ENCODE peak calls at places on chromosomes 11 and 22, in seven cellular contexts. One of them, this sample, is unnamed.

GRCh38 chr22:41523464-41524221 is 20.6 kb downstream of the POLR3H start:
- DNase-seq in upper lobe of right lung: no peak
- DNase-seq in body of pancreas: peak; percentile 52
- DNase-seq in sigmoid colon: no peak
- DNase-seq in heart left ventricle: no peak
- DNase-seq in CD8-positive, alpha-beta T cell: no peak
- DNase-seq in K562: peak; percentile 90
- DNase-seq in this sample: no peak

GRCh38 chr11:83671295-83671694 is 385.1 kb upstream of the CCDC90B start:
- DNase-seq in upper lobe of right lung: no peak
- DNase-seq in heart left ventricle: no peak
- DNase-seq in CD8-positive, alpha-beta T cell: no peak
- DNase-seq in body of pancreas: no peak
- DNase-seq in sigmoid colon: no peak
- DNase-seq in K562: no peak
- DNase-seq in this sample: no peak

GRCh38 chr22:25673721-25674120 is 68.3 kb upstream of the MYO18B start:
- DNase-seq in CD8-positive, alpha-beta T cell: no peak
- DNase-seq in heart left ventricle: no peak
- DNase-seq in sigmoid colon: no peak
- DNase-seq in body of pancreas: no peak
- DNase-seq in K562: no peak
- DNase-seq in upper lobe of right lung: no peak
- DNase-seq in this sample: no peak

GRCh38 chr22:17576475-17576874 is 13.2 kb downstream of the SLC25A18 start:
- DNase-seq in body of pancreas: no peak
- DNase-seq in K562: peak; percentile 32
- DNase-seq in sigmoid colon: no peak
- DNase-seq in CD8-positive, alpha-beta T cell: no peak
- DNase-seq in upper lobe of right lung: no peak
- DNase-seq in heart left ventricle: no peak
- DNase-seq in this sample: no peak

GRCh38 chr22:46891382-46891951 is 129.0 kb downstream of the TBC1D22A start:
- DNase-seq in sigmoid colon: no peak
- DNase-seq in CD8-positive, alpha-beta T cell: no peak
- DNase-seq in heart left ventricle: no peak
- DNase-seq in K562: no peak
- DNase-seq in upper lobe of right lung: no peak
- DNase-seq in body of pancreas: no peak
- DNase-seq in this sample: no peak

GRCh38 chr22:43812890-43813289 is 785 bp upstream of the EFCAB6 start:
- DNase-seq in sigmoid colon: no peak
- DNase-seq in CD8-positive, alpha-beta T cell: no peak
- DNase-seq in body of pancreas: no peak
- DNase-seq in heart left ventricle: no peak
- DNase-seq in upper lobe of right lung: no peak
- DNase-seq in K562: no peak
- DNase-seq in this sample: no peak

GRCh38 chr22:49633010-49633324 is 194.7 kb downstream of the BRD1 start:
- DNase-seq in upper lobe of right lung: no peak
- DNase-seq in sigmoid colon: no peak
- DNase-seq in heart left ventricle: peak; percentile 57
- DNase-seq in K562: no peak
- DNase-seq in body of pancreas: no peak
- DNase-seq in CD8-positive, alpha-beta T cell: no peak
- DNase-seq in this sample: no peak

GRCh38 chr22:28243539-28243938 is 324.5 kb upstream of the PITPNB start:
- DNase-seq in upper lobe of right lung: no peak
- DNase-seq in body of pancreas: no peak
- DNase-seq in CD8-positive, alpha-beta T cell: no peak
- DNase-seq in heart left ventricle: no peak
- DNase-seq in K562: peak; percentile 16
- DNase-seq in sigmoid colon: no peak
- DNase-seq in this sample: no peak

GRCh38 chr11:20155683-20156279 is 4.5 kb downstream of the DBX1 start:
- DNase-seq in heart left ventricle: no peak
- DNase-seq in K562: no peak
- DNase-seq in upper lobe of right lung: no peak
- DNase-seq in CD8-positive, alpha-beta T cell: no peak
- DNase-seq in body of pancreas: no peak
- DNase-seq in sigmoid colon: no peak
- DNase-seq in this sample: no peak

GRCh38 chr11:4072668-4073285 is 21.8 kb upstream of the RRM1 start:
- DNase-seq in sigmoid colon: peak; percentile 83
- DNase-seq in K562: peak; percentile 82
- DNase-seq in body of pancreas: peak; percentile 74
- DNase-seq in upper lobe of right lung: no peak
- DNase-seq in heart left ventricle: no peak
- DNase-seq in CD8-positive, alpha-beta T cell: no peak
- DNase-seq in this sample: peak; percentile 87

GRCh38 chr22:46070215-46070721 is 80.1 kb upstream of the PPARA start:
- DNase-seq in heart left ventricle: peak; percentile 90
- DNase-seq in body of pancreas: peak; percentile 87
- DNase-seq in CD8-positive, alpha-beta T cell: no peak
- DNase-seq in sigmoid colon: peak; percentile 91
- DNase-seq in upper lobe of right lung: peak; percentile 89
- DNase-seq in K562: no peak
- DNase-seq in this sample: peak; percentile 73

GRCh38 chr22:23126165-23127054 is 15.4 kb downstream of the RSPH14 start:
- DNase-seq in CD8-positive, alpha-beta T cell: no peak
- DNase-seq in upper lobe of right lung: no peak
- DNase-seq in body of pancreas: no peak
- DNase-seq in K562: no peak
- DNase-seq in heart left ventricle: no peak
- DNase-seq in sigmoid colon: no peak
- DNase-seq in this sample: no peak

GRCh38 chr11:111729441-111729840 is 36.7 kb downstream of the PPP2R1B start:
- DNase-seq in K562: no peak
- DNase-seq in CD8-positive, alpha-beta T cell: no peak
- DNase-seq in heart left ventricle: no peak
- DNase-seq in sigmoid colon: no peak
- DNase-seq in upper lobe of right lung: no peak
- DNase-seq in body of pancreas: no peak
- DNase-seq in this sample: no peak

GRCh38 chr11:113602483-113602882 is 103.6 kb downstream of the TMPRSS5 start:
- DNase-seq in body of pancreas: no peak
- DNase-seq in heart left ventricle: no peak
- DNase-seq in CD8-positive, alpha-beta T cell: no peak
- DNase-seq in upper lobe of right lung: no peak
- DNase-seq in K562: no peak
- DNase-seq in sigmoid colon: no peak
- DNase-seq in this sample: no peak

DNA sequence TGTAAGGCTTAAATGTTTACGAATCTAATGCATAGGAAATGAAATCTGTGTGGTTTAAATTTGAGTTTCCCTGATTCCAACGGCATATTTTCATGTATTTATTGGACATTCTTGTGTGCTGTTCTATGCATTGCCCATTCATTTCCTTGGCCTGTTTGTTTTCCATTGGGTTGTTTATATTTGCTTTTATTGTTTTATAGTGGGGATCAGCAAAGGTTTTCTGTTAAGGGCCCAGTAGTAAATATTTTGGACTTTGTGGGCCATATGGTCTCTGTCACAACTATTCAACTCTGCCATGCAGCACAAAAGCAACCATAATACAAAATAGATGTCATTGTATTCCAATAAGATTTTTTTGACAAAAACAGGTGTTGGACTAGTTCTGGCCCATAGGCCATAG is 5.2 kb upstream of the LGR4 start:
- DNase-seq in CD8-positive, alpha-beta T cell: no peak
- DNase-seq in K562: no peak
- DNase-seq in upper lobe of right lung: no peak
- DNase-seq in sigmoid colon: no peak
- DNase-seq in heart left ventricle: no peak
- DNase-seq in body of pancreas: no peak
- DNase-seq in this sample: no peak
- H3K4me1 ChIP-seq in CD8-positive, alpha-beta T cell: no peaks in the 10 kb centered on the region
- H3K4me1 ChIP-seq in K562: peaks cover 3% of the 10 kb centered on the region
- H3K4me1 ChIP-seq in upper lobe of right lung: no peaks in the 10 kb centered on the region
- H3K4me1 ChIP-seq in sigmoid colon: no peaks in the 10 kb centered on the region
- H3K4me1 ChIP-seq in heart left ventricle: no peaks in the 10 kb centered on the region
- H3K4me1 ChIP-seq in body of pancreas: peaks cover 5% of the 10 kb centered on the region
- H3K4me1 ChIP-seq in this sample: peaks cover 8% of the 10 kb centered on the region

GRCh38 chr11:126602349-126602940 is 247.0 kb downstream of the ST3GAL4 start:
- DNase-seq in upper lobe of right lung: no peak
- DNase-seq in K562: no peak
- DNase-seq in heart left ventricle: no peak
- DNase-seq in body of pancreas: no peak
- DNase-seq in sigmoid colon: no peak
- DNase-seq in CD8-positive, alpha-beta T cell: no peak
- DNase-seq in this sample: no peak

GRCh38 chr11:126603486-126603885 is 248.0 kb downstream of the ST3GAL4 start:
- DNase-seq in body of pancreas: no peak
- DNase-seq in K562: no peak
- DNase-seq in heart left ventricle: no peak
- DNase-seq in upper lobe of right lung: no peak
- DNase-seq in sigmoid colon: no peak
- DNase-seq in CD8-positive, alpha-beta T cell: no peak
- DNase-seq in this sample: no peak

GRCh38 chr11:126602993-126603392 is 247.5 kb downstream of the ST3GAL4 start:
- DNase-seq in K562: no peak
- DNase-seq in upper lobe of right lung: no peak
- DNase-seq in CD8-positive, alpha-beta T cell: no peak
- DNase-seq in heart left ventricle: no peak
- DNase-seq in sigmoid colon: no peak
- DNase-seq in body of pancreas: no peak
- DNase-seq in this sample: no peak

GRCh38 chr11:126606484-126606883 is 251.0 kb downstream of the ST3GAL4 start:
- DNase-seq in K562: no peak
- DNase-seq in body of pancreas: no peak
- DNase-seq in upper lobe of right lung: no peak
- DNase-seq in heart left ventricle: no peak
- DNase-seq in CD8-positive, alpha-beta T cell: no peak
- DNase-seq in sigmoid colon: no peak
- DNase-seq in this sample: no peak

DNA sequence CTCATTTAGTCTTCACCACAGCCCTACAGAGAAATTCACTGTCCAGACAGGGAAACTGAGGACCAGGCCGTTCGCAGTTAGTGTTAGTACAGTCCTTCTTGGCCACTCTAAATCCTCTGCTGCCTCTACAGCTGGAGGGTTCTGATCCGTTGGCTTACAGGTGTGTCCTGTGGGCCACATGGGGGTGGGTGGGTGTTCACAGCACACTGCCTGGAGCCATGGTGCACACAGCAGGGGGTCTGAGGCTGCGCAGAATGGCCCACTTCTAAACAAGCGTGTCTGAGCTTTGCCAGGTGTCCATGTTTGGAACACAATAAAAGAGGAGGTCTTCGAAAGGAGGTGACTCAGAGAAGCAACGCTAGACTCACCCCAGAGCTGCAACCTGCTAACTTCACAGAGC is 249.0 kb downstream of the ST3GAL4 start:
- DNase-seq in upper lobe of right lung: no peak
- DNase-seq in body of pancreas: no peak
- DNase-seq in K562: no peak
- DNase-seq in heart left ventricle: no peak
- DNase-seq in sigmoid colon: no peak
- DNase-seq in CD8-positive, alpha-beta T cell: no peak
- DNase-seq in this sample: no peak
- H3K4me1 ChIP-seq in upper lobe of right lung: no peaks in the 10 kb centered on the region
- H3K4me1 ChIP-seq in body of pancreas: peaks cover 7% of the 10 kb centered on the region
- H3K4me1 ChIP-seq in K562: no peaks in the 10 kb centered on the region
- H3K4me1 ChIP-seq in heart left ventricle: no peaks in the 10 kb centered on the region
- H3K4me1 ChIP-seq in sigmoid colon: no peaks in the 10 kb centered on the region
- H3K4me1 ChIP-seq in CD8-positive, alpha-beta T cell: no peaks in the 10 kb centered on the region
- H3K4me1 ChIP-seq in this sample: no peaks in the 10 kb centered on the region

DNA sequence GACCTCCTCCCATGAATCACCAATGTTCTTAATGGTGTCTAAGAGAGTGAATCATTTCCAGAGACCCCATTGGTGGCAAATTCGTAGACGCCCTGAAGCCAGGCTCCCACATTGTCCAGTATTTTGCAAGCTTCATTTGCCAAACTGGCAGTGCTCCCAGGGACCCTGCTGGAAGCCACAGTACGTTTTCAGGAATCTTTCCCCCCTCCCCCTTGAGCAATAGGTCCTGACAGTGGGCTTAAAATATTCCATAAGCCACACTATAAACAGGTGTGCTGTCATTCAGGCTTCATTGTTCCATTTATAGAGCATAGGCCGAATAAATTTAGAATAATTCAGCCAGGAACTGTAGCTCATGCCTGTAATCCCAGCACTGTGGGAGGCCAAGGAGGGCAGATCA is 125.3 kb downstream of the MORC2 start:
- DNase-seq in CD8-positive, alpha-beta T cell: no peak
- DNase-seq in upper lobe of right lung: peak; percentile 3
- DNase-seq in K562: no peak
- DNase-seq in heart left ventricle: no peak
- DNase-seq in body of pancreas: no peak
- DNase-seq in sigmoid colon: no peak
- DNase-seq in this sample: no peak
- H3K4me1 ChIP-seq in CD8-positive, alpha-beta T cell: no peaks in the 10 kb centered on the region
- H3K4me1 ChIP-seq in upper lobe of right lung: no peaks in the 10 kb centered on the region
- H3K4me1 ChIP-seq in K562: no peaks in the 10 kb centered on the region
- H3K4me1 ChIP-seq in heart left ventricle: no peaks in the 10 kb centered on the region
- H3K4me1 ChIP-seq in body of pancreas: no peaks in the 10 kb centered on the region
- H3K4me1 ChIP-seq in sigmoid colon: no peaks in the 10 kb centered on the region
- H3K4me1 ChIP-seq in this sample: no peaks in the 10 kb centered on the region

DNA sequence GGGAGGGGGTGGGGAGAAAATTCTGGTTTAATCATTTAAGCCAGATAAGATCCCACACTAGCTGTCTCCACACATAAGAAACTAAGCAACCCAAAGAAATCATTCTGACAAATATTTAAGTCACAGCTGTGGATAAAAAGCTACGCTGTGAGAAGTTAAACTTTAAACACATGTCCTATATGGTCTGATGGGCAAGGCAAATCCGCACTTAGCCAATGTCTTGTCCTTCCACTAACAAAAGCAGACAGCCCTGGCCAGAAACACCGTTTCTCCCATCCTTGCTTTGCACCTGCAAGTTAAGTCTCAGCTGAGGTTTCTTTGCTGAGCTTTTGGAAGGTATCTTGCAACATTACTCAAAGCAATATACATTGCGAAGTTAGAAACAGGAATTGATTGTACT is 68.0 kb downstream of the ETS1 start:
- DNase-seq in K562: no peak
- DNase-seq in body of pancreas: no peak
- DNase-seq in upper lobe of right lung: no peak
- DNase-seq in CD8-positive, alpha-beta T cell: no peak
- DNase-seq in heart left ventricle: no peak
- DNase-seq in sigmoid colon: no peak
- DNase-seq in this sample: no peak
- H3K4me1 ChIP-seq in K562: peaks cover 12% of the 10 kb centered on the region
- H3K4me1 ChIP-seq in body of pancreas: peaks cover 85% of the 10 kb centered on the region
- H3K4me1 ChIP-seq in upper lobe of right lung: peaks cover 44% of the 10 kb centered on the region
- H3K4me1 ChIP-seq in CD8-positive, alpha-beta T cell: peaks cover 21% of the 10 kb centered on the region
- H3K4me1 ChIP-seq in heart left ventricle: peaks cover 74% of the 10 kb centered on the region
- H3K4me1 ChIP-seq in sigmoid colon: peaks cover 57% of the 10 kb centered on the region
- H3K4me1 ChIP-seq in this sample: peaks cover 5% of the 10 kb centered on the region